ENCODE peak calls at places on chromosomes 7 and 10, in five cellular contexts. O is H9, M is trophoblast cell, S is mesenchymal stem cell, H is H1. E is an unnamed sample.
A peak's percentile ranks its signal among the peaks of the same experiment; 100 is the strongest.

GRCh38 chr7:101602484-101603241 is 26.4 kb downstream of the MYL10 start:
- DNase-seq in O (peak; percentile 93), M (peak; percentile 96), S (peak; percentile 75), H (peak; percentile 97), E (peak; percentile 87)

GRCh38 chr10:49164587-49165188 is 23.5 kb downstream of the TMEM273 start:
- DNase-seq in O (peak; percentile 80), M (no peak), S (peak; percentile 32), H (peak; percentile 78), E (peak; percentile 18)

GRCh38 chr10:38016354-38016753 is 5.9 kb downstream of the ZNF33A start:
- DNase-seq in O (no peak), M (no peak), S (no peak), H (no peak), E (no peak)

GRCh38 chr7:2698581-2699288 is 10.7 kb downstream of the AMZ1 start:
- DNase-seq in O (no peak), M (no peak), S (no peak), H (no peak), E (no peak)

GRCh38 chr10:93680414-93681047 is 21.9 kb downstream of the FRA10AC1 start:
- DNase-seq in O (no peak), M (peak; percentile 4), S (peak; percentile 48), H (no peak), E (peak; percentile 20)

GRCh38 chr7:51242007-51242691 is 74.5 kb downstream of the COBL start:
- DNase-seq in O (no peak), M (no peak), S (no peak), H (peak; percentile 30), E (no peak)

GRCh38 chr10:78170026-78170475 is 136.4 kb downstream of the RPS24 start:
- DNase-seq in O (no peak), M (no peak), S (peak; percentile 19), H (no peak), E (no peak)

GRCh38 chr10:1696106-1696505 is 41.2 kb downstream of the ADARB2 start:
- DNase-seq in O (no peak), M (no peak), S (no peak), H (no peak), E (no peak)

GRCh38 chr10:24553051-24553612 is 170.6 kb downstream of the ARHGAP21 start:
- DNase-seq in O (no peak), M (no peak), S (no peak), H (no peak), E (no peak)

GRCh38 chr7:92813390-92814024 is 22.9 kb downstream of the CDK6 start:
- DNase-seq in O (no peak), M (no peak), S (peak; percentile 48), H (no peak), E (no peak)
- H3K23ac ChIP-seq in O (no peak overlapping the region), M (no peak overlapping the region), S (no peak overlapping the region), H (no peak overlapping the region), E (no peak overlapping the region)

GRCh38 chr10:79398642-79399041 is 46.8 kb downstream of the ZCCHC24 start:
- DNase-seq in O (no peak), M (no peak), S (no peak), H (no peak), E (no peak)
- H4K8ac ChIP-seq in O (no peak overlapping the region), M (no peak overlapping the region), S (peak overlapping the region; percentile 95), H (no peak overlapping the region), E (no peak overlapping the region)

GRCh38 chr7:72028267-72028666 is 383.9 kb downstream of the CALN1 start:
- DNase-seq in O (no peak), M (no peak), S (no peak), H (no peak), E (no peak)
- H2BK12ac ChIP-seq in O (no peak overlapping the region), M (no peak overlapping the region), S (no peak overlapping the region), H (no peak overlapping the region), E (no peak overlapping the region)

GRCh38 chr10:19730848-19731247 is 85.4 kb upstream of the PLXDC2 start:
- DNase-seq in O (no peak), M (no peak), S (peak; percentile 33), H (no peak), E (no peak)
- H3K23ac ChIP-seq in O (no peak overlapping the region), M (no peak overlapping the region), S (no peak overlapping the region), H (no peak overlapping the region), E (no peak overlapping the region)

DNA sequence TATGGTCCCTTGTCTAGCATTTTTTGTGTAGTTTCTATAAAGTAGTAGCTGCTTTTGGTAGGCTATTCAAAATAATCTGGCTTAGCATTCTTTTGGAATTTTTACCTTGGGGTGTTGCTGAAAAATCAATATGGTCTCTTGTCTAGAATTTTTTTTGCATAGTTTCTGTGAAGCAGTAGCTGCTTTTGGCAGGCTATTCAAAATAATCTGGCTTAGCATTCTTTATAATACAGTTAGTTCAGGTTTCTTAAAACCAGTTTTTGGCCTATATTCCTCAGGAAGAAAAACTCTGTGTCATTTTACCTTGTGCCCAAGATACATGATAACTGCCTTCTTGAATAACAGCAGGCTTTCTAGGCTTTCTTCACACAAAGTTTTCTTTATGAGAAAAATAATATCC is 302.0 kb downstream of the SUGCT start:
- DNase-seq in O (no peak), M (no peak), S (no peak), H (no peak), E (no peak)
- H4K8ac ChIP-seq in O (no peak overlapping the region), M (no peak overlapping the region), S (no peak overlapping the region), H (no peak overlapping the region), E (no peak overlapping the region)

DNA sequence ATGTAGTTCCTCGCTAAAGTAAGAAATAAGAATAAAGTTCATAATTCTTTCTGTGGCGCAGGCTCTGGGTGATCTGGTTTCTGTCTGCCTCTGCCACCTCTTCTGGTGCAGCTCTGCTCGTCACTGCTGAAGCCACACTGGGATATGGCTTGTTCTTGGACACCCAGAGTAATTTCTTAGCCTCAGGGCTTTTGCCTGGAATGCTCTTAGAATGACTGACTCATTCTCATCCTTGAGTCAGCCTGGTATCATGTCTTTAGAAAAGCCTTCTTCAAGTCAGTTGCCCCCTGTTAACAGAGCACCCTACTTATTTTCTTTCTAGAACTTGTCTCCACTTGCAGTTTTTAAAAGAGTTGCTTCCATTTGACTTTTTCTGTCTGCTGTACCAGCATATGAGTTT is 2.0 kb downstream of the ZSCAN25 start:
- DNase-seq in O (no peak), M (peak; percentile 86), S (peak; percentile 79), H (no peak), E (no peak)
- H2BK12ac ChIP-seq in O (no peak overlapping the region), M (no peak overlapping the region), S (no peak overlapping the region), H (no peak overlapping the region), E (no peak overlapping the region)

E was measured in neuronal stem cell.